ENCODE peak calls at places on chromosomes 4 and X, in five cellular contexts. Z is HFFc6, E is foreskin fibroblast, I is A549, D is progenitor cell of endocrine pancreas. W is an unnamed sample.

GRCh38 chrX:7083021-7083420 is 64.5 kb upstream of the STS start:
- DNase-seq in I (no peak), Z (no peak), D (no peak), E (no peak), W (no peak)

GRCh38 chr4:71558248-71558647 is 219.4 kb downstream of the SLC4A4 start:
- DNase-seq in E (no peak), Z (no peak), D (no peak), I (no peak), W (no peak)

GRCh38 chrX:75301060-75301459 is 27.2 kb downstream of the UPRT start:
- DNase-seq in D (no peak), Z (no peak), I (no peak), E (no peak), W (no peak)

GRCh38 chr4:86595426-86595805 is 1.3 kb downstream of the PTPN13 start:
- DNase-seq in E (peak; percentile 57), D (no peak), I (no peak), Z (peak; percentile 50), W (no peak)

GRCh38 chr4:53547983-53548382 is 43.3 kb downstream of the LNX1 start:
- DNase-seq in Z (no peak), E (no peak), I (no peak), D (no peak), W (no peak)

GRCh38 chrX:103687696-103688191 is 1.2 kb upstream of the MORF4L2 start:
- DNase-seq in Z (peak; percentile 67), D (peak; percentile 51), E (peak; percentile 86), I (peak; percentile 85), W (peak; percentile 72)

GRCh38 chr4:97073194-97073593 is 1070.1 kb downstream of the STPG2 start:
- DNase-seq in I (no peak), Z (no peak), D (no peak), E (no peak), W (no peak)

GRCh38 chr4:144174401-144175067 is 34.0 kb upstream of the GYPA start:
- DNase-seq in D (no peak), Z (peak; percentile 66), E (peak; percentile 77), I (peak; percentile 45), W (no peak)

GRCh38 chr4:64807821-64808220 is 398.6 kb upstream of the TECRL start:
- DNase-seq in Z (no peak), E (no peak), I (no peak), D (no peak), W (no peak)

GRCh38 chr4:158327525-158327924 is 117.2 kb downstream of the TMEM144 start:
- DNase-seq in Z (no peak), D (no peak), I (no peak), E (no peak), W (no peak)

GRCh38 chrX:37350034-37350365 is 836 bp downstream of the PRRG1 start:
- DNase-seq in Z (no peak), D (no peak), I (peak; percentile 14), E (peak; percentile 39), W (no peak)

GRCh38 chr4:110780538-110780937 is 157.7 kb upstream of the PITX2 start:
- DNase-seq in E (no peak), I (no peak), D (no peak), Z (no peak), W (no peak)

GRCh38 chr4:126777649-126778048 is 855.1 kb upstream of the INTU start:
- DNase-seq in D (no peak), E (peak; percentile 89), I (no peak), Z (peak; percentile 81), W (no peak)

GRCh38 chrX:149453911-149454820 is 50.9 kb downstream of the IDS start:
- DNase-seq in I (no peak), D (no peak), Z (no peak), E (peak; percentile 36), W (no peak)

W was measured in upper lobe of right lung.